ENCODE peak calls at places on chromosomes 5 and 9, in five cellular contexts. U is GM23248, E is foreskin keratinocyte, B is nephron progenitor cell, C is heart left ventricle. X is an unnamed sample.

GRCh38 chr5:179326176-179326997 is 18.9 kb downstream of the ADAMTS2 start:
- DNase-seq in U (peak), E (no peak), B (peak), C (peak), X (no peak)

GRCh38 chr5:119951330-119951934 is 322.1 kb downstream of the FAM170A start:
- DNase-seq in U (no peak), E (no peak), B (no peak), C (no peak), X (no peak)

GRCh38 chr9:12718482-12719026 is 25.4 kb downstream of the TYRP1 start:
- DNase-seq in U (peak), E (peak), B (peak), C (peak), X (no peak)

GRCh38 chr9:126122901-126123616 is 203.6 kb upstream of the MVB12B start:
- DNase-seq in U (no peak), E (no peak), B (no peak), C (no peak), X (no peak)

GRCh38 chr9:126233913-126234525 is 92.6 kb upstream of the MVB12B start:
- DNase-seq in U (no peak), E (no peak), B (no peak), C (no peak), X (no peak)

GRCh38 chr5:133260715-133261114 is 208.9 kb downstream of the HSPA4 start:
- DNase-seq in U (no peak), E (no peak), B (no peak), C (no peak), X (no peak)

GRCh38 chr5:118687671-118688621 is 300.4 kb downstream of the DTWD2 start:
- DNase-seq in U (no peak), E (no peak), B (no peak), C (no peak), X (no peak)

GRCh38 chr5:76041863-76042262 is 41.3 kb upstream of the SV2C start:
- DNase-seq in U (no peak), E (peak), B (peak), C (no peak), X (peak)

GRCh38 chr5:146731909-146732659 is 146.5 kb downstream of the PPP2R2B start:
- DNase-seq in U (peak), E (peak), B (no peak), C (no peak), X (peak)

GRCh38 chr5:73437126-73438047 is 11.2 kb downstream of the FOXD1 start:
- DNase-seq in U (peak), E (peak), B (peak), C (no peak), X (peak)

GRCh38 chr5:1508679-1509290 is 15.0 kb downstream of the LPCAT1 start:
- DNase-seq in U (no peak), E (no peak), B (no peak), C (no peak), X (no peak)

GRCh38 chr5:54821445-54822330 is 163.7 kb downstream of the ESM1 start:
- DNase-seq in U (no peak), E (no peak), B (no peak), C (no peak), X (no peak)

GRCh38 chr5:9188131-9188530 is 357.7 kb downstream of the SEMA5A start:
- DNase-seq in U (peak), E (peak), B (no peak), C (no peak), X (no peak)

GRCh38 chr9:116488373-116488772 is 198.7 kb upstream of the TRIM32 start:
- DNase-seq in U (no peak), E (no peak), B (no peak), C (no peak), X (no peak)

GRCh38 chr9:19306568-19306967 is 73.5 kb downstream of the RPS6 start:
- DNase-seq in U (peak), E (no peak), B (no peak), C (no peak), X (no peak)

GRCh38 chr9:37542895-37543294 is 33.3 kb downstream of the FBXO10 start:
- DNase-seq in U (no peak), E (peak), B (no peak), C (no peak), X (no peak)

GRCh38 chr5:173069661-173070060 is 13.5 kb downstream of the CREBRF start:
- DNase-seq in U (no peak), E (no peak), B (no peak), C (no peak), X (no peak)

GRCh38 chr9:100070071-100070470 is 28.7 kb downstream of the ERP44 start:
- DNase-seq in U (no peak), E (peak), B (no peak), C (no peak), X (no peak)

GRCh38 chr5:173890195-173890951 is 2.2 kb downstream of the CPEB4 start:
- DNase-seq in U (peak), E (no peak), B (peak), C (no peak), X (no peak)

GRCh38 chr5:173744527-173744926 is 128.1 kb upstream of the BOD1 start:
- DNase-seq in U (no peak), E (no peak), B (no peak), C (no peak), X (no peak)

GRCh38 chr5:149671544-149671943 is 58.6 kb upstream of the PPARGC1B start:
- DNase-seq in U (no peak), E (no peak), B (no peak), C (no peak), X (no peak)

GRCh38 chr9:109716631-109717030 is 63.4 kb upstream of the PALM2AKAP2 start:
- DNase-seq in U (peak), E (peak), B (no peak), C (no peak), X (no peak)

GRCh38 chr9:21505425-21506179 is 23.5 kb upstream of the IFNE start:
- DNase-seq in U (peak), E (peak), B (no peak), C (no peak), X (peak)

GRCh38 chr9:20227166-20227874 is 395.0 kb downstream of the MLLT3 start:
- DNase-seq in U (no peak), E (no peak), B (no peak), C (no peak), X (no peak)

GRCh38 chr5:157306690-157307089 is 40.8 kb downstream of the CYFIP2 start:
- DNase-seq in U (no peak), E (no peak), B (no peak), C (no peak), X (no peak)

X was measured in HT-29.